ENCODE peak calls at places on chromosomes 11 and 22, in four cellular contexts. U, Y, H and E are unnamed samples.

GRCh38 chr11:73875840-73876239 is 806 bp downstream of the COA4 start:
- DNase-seq in Y (no peak), H (peak; percentile 33), U (peak; percentile 15), E (no peak)

GRCh38 chr22:32265882-32266767 is 11.0 kb upstream of the SLC5A4 start:
- DNase-seq in Y (peak; percentile 60), H (peak; percentile 78), U (peak; percentile 83), E (peak; percentile 68)

GRCh38 chr11:68354181-68354872 is 41.9 kb downstream of the LRP5 start:
- DNase-seq in U (peak; percentile 88), Y (peak; percentile 91), H (no peak), E (no peak)

GRCh38 chr11:117822031-117822521 is 2.5 kb downstream of the FXYD2 start:
- DNase-seq in H (peak; percentile 23), U (peak; percentile 30), Y (no peak), E (peak; percentile 28)

GRCh38 chr22:47030881-47031627 is 268.6 kb downstream of the TBC1D22A start:
- DNase-seq in H (no peak), U (peak; percentile 8), Y (no peak), E (no peak)

GRCh38 chr11:93468286-93468685 is 74.9 kb downstream of the SMCO4 start:
- DNase-seq in U (no peak), H (no peak), Y (no peak), E (no peak)

GRCh38 chr11:132718711-132719641 is 813.3 kb downstream of the OPCML start:
- DNase-seq in Y (no peak), U (no peak), H (no peak), E (no peak)

GRCh38 chr22:42893366-42894150 is 36.5 kb upstream of the ARFGAP3 start:
- DNase-seq in U (no peak), H (no peak), Y (no peak), E (no peak)

GRCh38 chr11:63510360-63511130 is 4.7 kb downstream of the LGALS12 start:
- DNase-seq in U (peak; percentile 26), Y (no peak), H (no peak), E (no peak)

GRCh38 chr11:83724704-83725114 is 438.5 kb upstream of the CCDC90B start:
- DNase-seq in Y (peak; percentile 4), H (peak; percentile 71), U (no peak), E (no peak)

GRCh38 chr11:116917632-116918031 is 80.2 kb upstream of the APOA1 start:
- DNase-seq in Y (no peak), H (no peak), U (no peak), E (no peak)

GRCh38 chr11:115580927-115581680 is 76.9 kb upstream of the CADM1 start:
- DNase-seq in Y (no peak), U (no peak), H (no peak), E (no peak)

GRCh38 chr11:36945384-36945783 is 347.3 kb upstream of the RAG2 start:
- DNase-seq in H (no peak), Y (peak; percentile 2), U (peak; percentile 49), E (peak; percentile 7)

GRCh38 chr11:6377902-6378694 is 12.2 kb upstream of the SMPD1 start:
- DNase-seq in H (no peak), U (peak; percentile 29), Y (no peak), E (no peak)

GRCh38 chr11:23063261-23063660 is 203.0 kb upstream of the CCDC179 start:
- DNase-seq in H (no peak), Y (no peak), U (no peak), E (no peak)

GRCh38 chr11:130163346-130164220 is 4.0 kb downstream of the ST14 start:
- DNase-seq in U (peak; percentile 22), H (peak; percentile 79), Y (peak; percentile 19), E (peak; percentile 51)

GRCh38 chr22:37267128-37267587 is 15.2 kb upstream of the CYTH4 start:
- DNase-seq in H (no peak), U (peak; percentile 60), Y (no peak), E (peak; percentile 31)

GRCh38 chr22:29156507-29156906 is 49.2 kb upstream of the EMID1 start:
- DNase-seq in U (peak; percentile 30), Y (no peak), H (no peak), E (no peak)

GRCh38 chr11:79864882-79865281 is 424.1 kb upstream of the TENM4 start:
- DNase-seq in H (peak; percentile 69), U (no peak), Y (peak; percentile 4), E (peak; percentile 2)

GRCh38 chr11:19027829-19028595 is 32.5 kb downstream of the MRGPRX2 start:
- DNase-seq in H (no peak), Y (peak; percentile 59), U (peak; percentile 85), E (no peak)

GRCh38 chr22:31284756-31285155 is 7.5 kb downstream of the PIK3IP1 start:
- DNase-seq in H (no peak), Y (no peak), U (no peak), E (no peak)

GRCh38 chr11:34331329-34331728 is 26.5 kb downstream of the ABTB2 start:
- DNase-seq in U (peak; percentile 63), Y (peak; percentile 64), H (peak; percentile 14), E (peak; percentile 46)

GRCh38 chr22:47395481-47395880 is 633.0 kb downstream of the TBC1D22A start:
- DNase-seq in U (no peak), H (peak; percentile 74), Y (peak; percentile 16), E (peak; percentile 94)

GRCh38 chr22:40044870-40045834 is 50.4 kb downstream of the FAM83F start:
- DNase-seq in H (peak; percentile 9), U (peak; percentile 43), Y (peak; percentile 25), E (peak; percentile 37)

GRCh38 chr11:90288207-90288821 is 65.5 kb upstream of the CHORDC1 start:
- DNase-seq in U (peak; percentile 29), Y (peak; percentile 40), H (peak; percentile 66), E (peak; percentile 53)

GRCh38 chr11:615453-616319 is at the start of gene IRF7:
- DNase-seq in U (peak; percentile 94), Y (peak; percentile 90), H (peak; percentile 82), E (peak; percentile 65)

GRCh38 chr11:121449123-121449522 is 3.0 kb upstream of the SORL1 start:
- DNase-seq in Y (no peak), U (no peak), H (no peak), E (no peak)

GRCh38 chr11:79744941-79745340 is 304.1 kb upstream of the TENM4 start:
- DNase-seq in Y (no peak), U (no peak), H (no peak), E (no peak)

GRCh38 chr11:62025429-62026105 is 58.1 kb upstream of the FTH1 start:
- DNase-seq in Y (peak; percentile 95), H (no peak), U (peak; percentile 82), E (peak; percentile 8)

GRCh38 chr11:3614742-3615171 is 27.0 kb downstream of the ART5 start:
- DNase-seq in U (peak; percentile 6), H (no peak), Y (no peak), E (no peak)